ENCODE peak calls at places on chromosomes 6 and 20, in five cellular contexts. H, C, D, O and E are unnamed samples.

GRCh38 chr6:116858060-116858459 is 19.0 kb upstream of the RFX6 start:
- DNase-seq in H (no peak), C (no peak), D (no peak), O (no peak), E (no peak)

GRCh38 chr20:17747431-17747846 is 47.7 kb downstream of the BANF2 start:
- DNase-seq in H (no peak), C (no peak), D (peak), O (no peak), E (no peak)

GRCh38 chr20:46207031-46207549 is 89.0 kb downstream of the CD40 start:
- DNase-seq in H (no peak), C (no peak), D (no peak), O (no peak), E (no peak)

GRCh38 chr6:104640761-104641160 is 219.0 kb downstream of the HACE1 start:
- DNase-seq in H (no peak), C (no peak), D (no peak), O (no peak), E (no peak)

GRCh38 chr6:111774346-111774703 is 98.9 kb downstream of the FYN start:
- DNase-seq in H (no peak), C (no peak), D (no peak), O (no peak), E (no peak)

GRCh38 chr20:38548356-38549083 is 32.5 kb upstream of the ADIG start:
- DNase-seq in H (no peak), C (no peak), D (no peak), O (no peak), E (no peak)

GRCh38 chr20:41669708-41670263 is 51.6 kb upstream of the CHD6 start:
- DNase-seq in H (no peak), C (no peak), D (no peak), O (no peak), E (no peak)

GRCh38 chr20:53381568-53382262 is 211.9 kb downstream of the ZNF217 start:
- DNase-seq in H (no peak), C (no peak), D (no peak), O (no peak), E (no peak)

GRCh38 chr6:24140572-24140971 is 14.6 kb downstream of the NRSN1 start:
- DNase-seq in H (no peak), C (no peak), D (no peak), O (no peak), E (no peak)

GRCh38 chr6:15077006-15077405 is 168.9 kb upstream of the JARID2 start:
- DNase-seq in H (no peak), C (no peak), D (no peak), O (no peak), E (no peak)

GRCh38 chr6:3427740-3428085 is 29.1 kb downstream of the SLC22A23 start:
- DNase-seq in H (no peak), C (no peak), D (no peak), O (no peak), E (no peak)

GRCh38 chr6:56995347-56995746 is 40.4 kb downstream of the BEND6 start:
- DNase-seq in H (no peak), C (no peak), D (no peak), O (no peak), E (no peak)

GRCh38 chr6:73640179-73640750 is 13.5 kb downstream of the SLC17A5 start:
- DNase-seq in H (no peak), C (no peak), D (no peak), O (no peak), E (no peak)

GRCh38 chr6:136410201-136411027 is 120.8 kb upstream of the BCLAF1 start:
- DNase-seq in H (no peak), C (no peak), D (no peak), O (no peak), E (no peak)

GRCh38 chr20:2521369-2522305 is 12.9 kb upstream of the ZNF343 start:
- DNase-seq in H (peak), C (peak), D (no peak), O (no peak), E (no peak)

GRCh38 chr6:34484899-34485298 is 19.0 kb downstream of the PACSIN1 start:
- DNase-seq in H (no peak), C (no peak), D (no peak), O (peak), E (no peak)